ENCODE peak calls at places on chromosome 4, in eight cellular contexts. A, N, Z, W, E, F, I and G are unnamed samples. For H3K4me1, the result is how much of the 10 kb centered on the place peaks cover.

GRCh38 chr4:176319704-176320339 is at the start of gene SPCS3:
- DNase-seq in A (peak), N (peak), Z (peak), W (peak), E (peak), F (peak), I (peak), G (peak)

GRCh38 chr4:119314356-119314755 is 7.6 kb downstream of the FABP2 start:
- DNase-seq in A (no peak), N (no peak), Z (peak), W (peak), E (peak), F (no peak), I (no peak), G (no peak)

GRCh38 chr4:76232681-76233080 is 18.8 kb upstream of the FAM47E start:
- DNase-seq in A (no peak), N (no peak), Z (no peak), W (no peak), E (no peak), F (no peak), I (no peak), G (no peak)

GRCh38 chr4:106541253-106541652 is 172.7 kb upstream of the GIMD1 start:
- DNase-seq in A (no peak), N (no peak), Z (no peak), W (no peak), E (peak), F (no peak), I (no peak), G (no peak)

GRCh38 chr4:1212546-1213335 is 36.2 kb downstream of the CTBP1 start:
- DNase-seq in A (no peak), N (peak), Z (no peak), W (no peak), E (no peak), F (peak), I (no peak), G (no peak)

GRCh38 chr4:190020790-190021717 is 6.0 kb downstream of the FRG2 start:
- DNase-seq in A (no peak), N (peak), Z (peak), W (peak), E (peak), F (peak), I (no peak), G (no peak)

GRCh38 chr4:132114885-132115284 is 1034.2 kb upstream of the PCDH10 start:
- DNase-seq in A (no peak), N (no peak), Z (no peak), W (no peak), E (peak), F (no peak), I (no peak), G (no peak)

GRCh38 chr4:38784141-38784540 is 1.4 kb upstream of the TLR10 start:
- DNase-seq in A (no peak), N (no peak), Z (no peak), W (no peak), E (no peak), F (no peak), I (no peak), G (no peak)

GRCh38 chr4:40325406-40326019 is 9.6 kb upstream of the CHRNA9 start:
- DNase-seq in A (no peak), N (no peak), Z (peak), W (peak), E (peak), F (peak), I (no peak), G (peak)

GRCh38 chr4:119735136-119735770 is 106.6 kb upstream of the PDE5A start:
- DNase-seq in A (no peak), N (no peak), Z (no peak), W (no peak), E (peak), F (peak), I (no peak), G (no peak)

GRCh38 chr4:128061566-128062536 is 739 bp downstream of the LARP1B start:
- DNase-seq in A (peak), N (peak), Z (peak), W (peak), E (peak), F (peak), I (peak), G (peak)

GRCh38 chr4:126038492-126039236 is 723.9 kb downstream of the FAT4 start:
- DNase-seq in A (no peak), N (no peak), Z (no peak), W (no peak), E (peak), F (no peak), I (no peak), G (no peak)

GRCh38 chr4:48590884-48591283 is 100.8 kb downstream of the ZAR1 start:
- DNase-seq in A (no peak), N (no peak), Z (no peak), W (no peak), E (no peak), F (no peak), I (no peak), G (no peak)
- H3K27ac ChIP-seq in A (no peak), N (no peak), Z (no peak), W (no peak), E (no peak), F (no peak), I (no peak), G (no peak)

DNA sequence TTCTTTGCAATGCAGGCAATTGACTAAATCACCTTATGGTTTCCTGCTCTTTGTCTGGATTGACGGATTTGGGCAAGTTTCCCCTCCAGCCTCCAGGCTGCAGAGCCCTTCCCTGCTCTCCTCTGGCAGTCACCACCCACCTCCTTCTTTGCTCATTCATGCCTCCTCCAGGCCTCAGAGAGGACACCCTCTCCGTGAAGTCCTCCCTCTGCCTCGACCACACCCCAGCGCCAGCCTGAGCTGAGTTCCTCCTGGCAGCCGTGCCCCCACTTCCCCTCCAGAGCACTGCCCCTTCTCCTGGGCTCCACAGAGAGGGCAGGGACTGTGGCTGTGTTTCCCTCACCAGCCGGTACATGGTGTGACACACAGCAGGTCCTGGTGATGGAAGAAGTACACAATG is 53.7 kb downstream of the DCTD start:
- DNase-seq in A (no peak), N (no peak), Z (no peak), W (no peak), E (no peak), F (no peak), I (no peak), G (no peak)
- H3K4me1 ChIP-seq in A (under half), N (under half), Z (under half), W (under half), E (under half), F (under half), I (under half), G (under half)

GRCh38 chr4:21885770-21886169 is 62.8 kb downstream of the KCNIP4 start:
- DNase-seq in A (no peak), N (no peak), Z (no peak), W (no peak), E (peak), F (no peak), I (no peak), G (no peak)

GRCh38 chr4:21885241-21885640 is 63.3 kb downstream of the KCNIP4 start:
- DNase-seq in A (no peak), N (no peak), Z (no peak), W (no peak), E (peak), F (no peak), I (no peak), G (no peak)

GRCh38 chr4:21887481-21887880 is 61.1 kb downstream of the KCNIP4 start:
- DNase-seq in A (no peak), N (no peak), Z (no peak), W (no peak), E (peak), F (no peak), I (no peak), G (no peak)

GRCh38 chr4:21884615-21885014 is 64.0 kb downstream of the KCNIP4 start:
- DNase-seq in A (no peak), N (no peak), Z (no peak), W (no peak), E (no peak), F (no peak), I (no peak), G (no peak)

GRCh38 chr4:21888195-21888976 is 60.2 kb downstream of the KCNIP4 start:
- DNase-seq in A (no peak), N (no peak), Z (no peak), W (no peak), E (peak), F (no peak), I (no peak), G (no peak)
- H3K27ac ChIP-seq in A (no peak), N (no peak), Z (no peak), W (no peak), E (peak), F (peak), I (no peak), G (no peak)

DNA sequence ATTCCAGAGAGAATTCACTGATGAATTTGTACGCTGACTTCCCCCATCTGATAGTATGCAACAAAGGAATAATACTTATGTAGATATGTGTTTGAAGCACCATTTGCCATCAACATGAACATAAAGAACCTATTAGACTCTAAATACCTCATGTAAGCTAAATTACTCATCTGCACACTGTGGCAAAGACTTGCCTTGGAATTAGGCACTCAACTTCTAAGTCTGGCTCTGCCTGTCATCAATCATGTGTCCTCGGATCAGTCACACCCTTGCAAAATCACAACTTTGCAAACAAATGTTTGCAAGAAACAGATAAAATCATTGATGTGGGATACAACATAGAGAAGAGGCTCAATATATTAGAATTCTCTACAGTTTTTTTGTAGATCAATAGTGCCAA is 170.0 kb upstream of the LDB2 start:
- DNase-seq in A (no peak), N (no peak), Z (no peak), W (no peak), E (peak), F (no peak), I (no peak), G (no peak)
- H3K4me1 ChIP-seq in A (under half), N (under half), Z (under half), W (under half), E (under half), F (under half), I (under half), G (under half)

GRCh38 chr4:182221987-182222386 is 21.2 kb upstream of the TENM3 start:
- DNase-seq in A (no peak), N (no peak), Z (no peak), W (no peak), E (no peak), F (no peak), I (no peak), G (no peak)

GRCh38 chr4:182225257-182225852 is 17.8 kb upstream of the TENM3 start:
- DNase-seq in A (no peak), N (no peak), Z (no peak), W (no peak), E (no peak), F (no peak), I (no peak), G (no peak)

GRCh38 chr4:182222766-182223165 is 20.4 kb upstream of the TENM3 start:
- DNase-seq in A (no peak), N (no peak), Z (no peak), W (no peak), E (no peak), F (no peak), I (no peak), G (no peak)

GRCh38 chr4:182224192-182224850 is 18.9 kb upstream of the TENM3 start:
- DNase-seq in A (no peak), N (no peak), Z (no peak), W (no peak), E (no peak), F (no peak), I (no peak), G (no peak)

DNA sequence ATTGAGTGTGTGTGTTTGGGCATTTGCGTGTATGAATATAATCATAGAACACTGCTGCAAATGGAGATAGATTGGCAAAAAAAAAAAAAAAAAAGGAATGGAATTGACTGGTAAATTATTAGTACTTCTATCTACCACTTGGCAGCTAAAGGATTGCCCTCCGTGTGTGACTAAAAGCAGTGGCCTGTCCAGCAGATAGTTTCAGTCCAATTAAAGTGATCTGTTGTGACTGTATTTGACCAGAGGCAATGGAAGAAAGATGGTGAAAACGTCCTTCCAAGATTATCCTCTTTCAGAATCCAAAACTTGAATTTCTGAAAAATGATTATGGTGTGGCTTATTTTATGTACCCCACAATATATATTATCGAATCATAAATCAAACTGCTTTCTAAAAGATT is 19.5 kb upstream of the TENM3 start:
- DNase-seq in A (no peak), N (no peak), Z (no peak), W (no peak), E (no peak), F (no peak), I (no peak), G (no peak)
- H3K27ac ChIP-seq in A (no peak), N (no peak), Z (no peak), W (no peak), E (no peak), F (no peak), I (no peak), G (no peak)